ENCODE peak calls at places on chromosomes 4 and X, in eight cellular contexts. One of them, this sample, is unnamed. For H3K4me1, the result is how much of the 10 kb centered on the place peaks cover.

GRCh38 chr4:734951-735350 is 29.3 kb downstream of the PCGF3 start:
- DNase-seq in astrocyte: no peak
- DNase-seq in lower lobe of right lung: no peak
- DNase-seq in spleen: no peak
- DNase-seq in fibroblast of lung: no peak
- DNase-seq in cardiac muscle cell: no peak
- DNase-seq in ovary: no peak
- DNase-seq in sigmoid colon: no peak
- DNase-seq in this sample: no peak

GRCh38 chrX:31181377-31182038 is 109.7 kb upstream of the FTHL17 start:
- DNase-seq in astrocyte: no peak
- DNase-seq in lower lobe of right lung: no peak
- DNase-seq in spleen: no peak
- DNase-seq in fibroblast of lung: no peak
- DNase-seq in cardiac muscle cell: no peak
- DNase-seq in ovary: no peak
- DNase-seq in sigmoid colon: no peak
- DNase-seq in this sample: no peak

GRCh38 chr4:155119006-155119405 is 89.4 kb upstream of the NPY2R start:
- DNase-seq in astrocyte: no peak
- DNase-seq in lower lobe of right lung: no peak
- DNase-seq in spleen: no peak
- DNase-seq in fibroblast of lung: no peak
- DNase-seq in cardiac muscle cell: no peak
- DNase-seq in ovary: no peak
- DNase-seq in sigmoid colon: no peak
- DNase-seq in this sample: no peak

GRCh38 chr4:158624889-158625478 is 46.7 kb downstream of the C4orf46 start:
- DNase-seq in astrocyte: peak
- DNase-seq in lower lobe of right lung: no peak
- DNase-seq in spleen: no peak
- DNase-seq in fibroblast of lung: peak
- DNase-seq in cardiac muscle cell: peak
- DNase-seq in ovary: no peak
- DNase-seq in sigmoid colon: no peak
- DNase-seq in this sample: no peak

GRCh38 chr4:107640157-107640556 is 79.9 kb downstream of the PAPSS1 start:
- DNase-seq in astrocyte: no peak
- DNase-seq in lower lobe of right lung: no peak
- DNase-seq in spleen: no peak
- DNase-seq in fibroblast of lung: no peak
- DNase-seq in cardiac muscle cell: no peak
- DNase-seq in ovary: no peak
- DNase-seq in sigmoid colon: no peak
- DNase-seq in this sample: no peak

GRCh38 chr4:165248102-165248501 is 40.7 kb downstream of the KLHL2 start:
- DNase-seq in astrocyte: no peak
- DNase-seq in lower lobe of right lung: no peak
- DNase-seq in spleen: no peak
- DNase-seq in fibroblast of lung: no peak
- DNase-seq in cardiac muscle cell: no peak
- DNase-seq in ovary: no peak
- DNase-seq in sigmoid colon: no peak
- DNase-seq in this sample: no peak

GRCh38 chrX:18793601-18794089 is 86.2 kb downstream of the PPEF1 start:
- DNase-seq in astrocyte: no peak
- DNase-seq in lower lobe of right lung: no peak
- DNase-seq in spleen: no peak
- DNase-seq in fibroblast of lung: no peak
- DNase-seq in cardiac muscle cell: no peak
- DNase-seq in ovary: no peak
- DNase-seq in sigmoid colon: no peak
- DNase-seq in this sample: no peak

GRCh38 chrX:118325453-118325852 is 20.5 kb upstream of the WDR44 start:
- DNase-seq in astrocyte: no peak
- DNase-seq in lower lobe of right lung: no peak
- DNase-seq in spleen: no peak
- DNase-seq in fibroblast of lung: no peak
- DNase-seq in cardiac muscle cell: peak
- DNase-seq in ovary: no peak
- DNase-seq in sigmoid colon: no peak
- DNase-seq in this sample: no peak

GRCh38 chr4:17347445-17347844 is 164.4 kb downstream of the QDPR start:
- DNase-seq in astrocyte: no peak
- DNase-seq in lower lobe of right lung: no peak
- DNase-seq in spleen: no peak
- DNase-seq in fibroblast of lung: peak
- DNase-seq in cardiac muscle cell: peak
- DNase-seq in ovary: no peak
- DNase-seq in sigmoid colon: no peak
- DNase-seq in this sample: no peak

GRCh38 chrX:3346436-3347329 is at the start of gene MXRA5:
- DNase-seq in astrocyte: peak
- DNase-seq in lower lobe of right lung: no peak
- DNase-seq in spleen: no peak
- DNase-seq in fibroblast of lung: peak
- DNase-seq in cardiac muscle cell: peak
- DNase-seq in ovary: peak
- DNase-seq in sigmoid colon: peak
- DNase-seq in this sample: no peak

GRCh38 chrX:125203379-125203736 is 116.3 kb upstream of the TEX13C start:
- DNase-seq in astrocyte: no peak
- DNase-seq in lower lobe of right lung: no peak
- DNase-seq in spleen: no peak
- DNase-seq in fibroblast of lung: no peak
- DNase-seq in cardiac muscle cell: no peak
- DNase-seq in ovary: no peak
- DNase-seq in sigmoid colon: no peak
- DNase-seq in this sample: no peak

GRCh38 chr4:161555689-161556660 is 607.8 kb downstream of the FSTL5 start:
- DNase-seq in astrocyte: peak
- DNase-seq in lower lobe of right lung: no peak
- DNase-seq in spleen: no peak
- DNase-seq in fibroblast of lung: peak
- DNase-seq in cardiac muscle cell: peak
- DNase-seq in ovary: no peak
- DNase-seq in sigmoid colon: no peak
- DNase-seq in this sample: no peak

GRCh38 chr4:20538922-20539321 is 161.3 kb upstream of the PACRGL start:
- DNase-seq in astrocyte: no peak
- DNase-seq in lower lobe of right lung: no peak
- DNase-seq in spleen: no peak
- DNase-seq in fibroblast of lung: no peak
- DNase-seq in cardiac muscle cell: no peak
- DNase-seq in ovary: no peak
- DNase-seq in sigmoid colon: no peak
- DNase-seq in this sample: no peak

GRCh38 chr4:108811486-108811885 is 48.6 kb upstream of the ETNPPL start:
- DNase-seq in astrocyte: no peak
- DNase-seq in lower lobe of right lung: no peak
- DNase-seq in spleen: no peak
- DNase-seq in fibroblast of lung: no peak
- DNase-seq in cardiac muscle cell: no peak
- DNase-seq in ovary: no peak
- DNase-seq in sigmoid colon: no peak
- DNase-seq in this sample: no peak

GRCh38 chr4:43990968-43991367 is 457.6 kb downstream of the KCTD8 start:
- DNase-seq in astrocyte: no peak
- DNase-seq in lower lobe of right lung: no peak
- DNase-seq in spleen: no peak
- DNase-seq in fibroblast of lung: no peak
- DNase-seq in cardiac muscle cell: no peak
- DNase-seq in ovary: no peak
- DNase-seq in sigmoid colon: no peak
- DNase-seq in this sample: no peak

GRCh38 chr4:26048378-26048882 is 134.4 kb downstream of the SMIM20 start:
- DNase-seq in astrocyte: peak
- DNase-seq in lower lobe of right lung: no peak
- DNase-seq in spleen: no peak
- DNase-seq in fibroblast of lung: peak
- DNase-seq in cardiac muscle cell: peak
- DNase-seq in ovary: peak
- DNase-seq in sigmoid colon: peak
- DNase-seq in this sample: no peak

GRCh38 chrX:11367609-11368430 is 74.6 kb downstream of the AMELX start:
- DNase-seq in astrocyte: no peak
- DNase-seq in lower lobe of right lung: no peak
- DNase-seq in spleen: no peak
- DNase-seq in fibroblast of lung: peak
- DNase-seq in cardiac muscle cell: peak
- DNase-seq in ovary: no peak
- DNase-seq in sigmoid colon: no peak
- DNase-seq in this sample: no peak

GRCh38 chrX:142998447-142999208 is 27.1 kb upstream of the SPANXN4 start:
- DNase-seq in astrocyte: no peak
- DNase-seq in lower lobe of right lung: no peak
- DNase-seq in spleen: no peak
- DNase-seq in fibroblast of lung: no peak
- DNase-seq in cardiac muscle cell: peak
- DNase-seq in ovary: no peak
- DNase-seq in sigmoid colon: no peak
- DNase-seq in this sample: no peak

GRCh38 chrX:36961590-36961989 is 46.6 kb upstream of the FAM47C start:
- DNase-seq in astrocyte: no peak
- DNase-seq in lower lobe of right lung: no peak
- DNase-seq in spleen: no peak
- DNase-seq in fibroblast of lung: no peak
- DNase-seq in cardiac muscle cell: no peak
- DNase-seq in ovary: no peak
- DNase-seq in sigmoid colon: no peak
- DNase-seq in this sample: no peak

GRCh38 chrX:39648548-39649254 is 449.1 kb downstream of the BCOR start:
- DNase-seq in astrocyte: no peak
- DNase-seq in lower lobe of right lung: no peak
- DNase-seq in spleen: no peak
- DNase-seq in fibroblast of lung: peak
- DNase-seq in cardiac muscle cell: no peak
- DNase-seq in ovary: no peak
- DNase-seq in sigmoid colon: no peak
- DNase-seq in this sample: no peak

GRCh38 chr4:175470141-175470540 is 341.9 kb downstream of the GPM6A start:
- DNase-seq in astrocyte: peak
- DNase-seq in lower lobe of right lung: no peak
- DNase-seq in spleen: no peak
- DNase-seq in fibroblast of lung: peak
- DNase-seq in cardiac muscle cell: no peak
- DNase-seq in ovary: no peak
- DNase-seq in sigmoid colon: no peak
- DNase-seq in this sample: no peak

GRCh38 chr4:94827481-94828110 is 69.8 kb downstream of the BMPR1B start:
- DNase-seq in astrocyte: peak
- DNase-seq in lower lobe of right lung: no peak
- DNase-seq in spleen: no peak
- DNase-seq in fibroblast of lung: peak
- DNase-seq in cardiac muscle cell: peak
- DNase-seq in ovary: no peak
- DNase-seq in sigmoid colon: no peak
- DNase-seq in this sample: no peak
- H3K27ac ChIP-seq in astrocyte: peak
- H3K27ac ChIP-seq in lower lobe of right lung: no peak
- H3K27ac ChIP-seq in spleen: no peak
- H3K27ac ChIP-seq in fibroblast of lung: no peak
- H3K27ac ChIP-seq in cardiac muscle cell: no peak
- H3K27ac ChIP-seq in ovary: no peak
- H3K27ac ChIP-seq in sigmoid colon: no peak
- H3K27ac ChIP-seq in this sample: peak

GRCh38 chr4:6749340-6750171 is 33.0 kb upstream of the KIAA0232 start:
- DNase-seq in astrocyte: peak
- DNase-seq in lower lobe of right lung: peak
- DNase-seq in spleen: peak
- DNase-seq in fibroblast of lung: peak
- DNase-seq in cardiac muscle cell: peak
- DNase-seq in ovary: no peak
- DNase-seq in sigmoid colon: peak
- DNase-seq in this sample: no peak
- H3K4me1 ChIP-seq in astrocyte: under half
- H3K4me1 ChIP-seq in lower lobe of right lung: under half
- H3K4me1 ChIP-seq in spleen: under half
- H3K4me1 ChIP-seq in fibroblast of lung: under half
- H3K4me1 ChIP-seq in cardiac muscle cell: under half
- H3K4me1 ChIP-seq in ovary: under half
- H3K4me1 ChIP-seq in sigmoid colon: under half
- H3K4me1 ChIP-seq in this sample: under half

GRCh38 chr4:186487726-186488125 is 67.6 kb downstream of the MTNR1A start:
- DNase-seq in astrocyte: no peak
- DNase-seq in lower lobe of right lung: no peak
- DNase-seq in spleen: no peak
- DNase-seq in fibroblast of lung: no peak
- DNase-seq in cardiac muscle cell: no peak
- DNase-seq in ovary: no peak
- DNase-seq in sigmoid colon: no peak
- DNase-seq in this sample: no peak
- TF ChIP-seq CTCF in astrocyte: no peak
- TF ChIP-seq CTCF in lower lobe of right lung: no peak
- TF ChIP-seq CTCF in spleen: no peak
- TF ChIP-seq CTCF in fibroblast of lung: no peak
- TF ChIP-seq CTCF in cardiac muscle cell: no peak
- TF ChIP-seq CTCF in ovary: no peak
- TF ChIP-seq CTCF in sigmoid colon: no peak
- TF ChIP-seq CTCF in this sample: no peak

GRCh38 chr4:148051403-148051802 is 319.5 kb downstream of the ARHGAP10 start:
- DNase-seq in astrocyte: no peak
- DNase-seq in lower lobe of right lung: no peak
- DNase-seq in spleen: no peak
- DNase-seq in fibroblast of lung: no peak
- DNase-seq in cardiac muscle cell: no peak
- DNase-seq in ovary: no peak
- DNase-seq in sigmoid colon: no peak
- DNase-seq in this sample: no peak

GRCh38 chr4:148054275-148054674 is 322.4 kb downstream of the ARHGAP10 start:
- DNase-seq in astrocyte: no peak
- DNase-seq in lower lobe of right lung: no peak
- DNase-seq in spleen: no peak
- DNase-seq in fibroblast of lung: no peak
- DNase-seq in cardiac muscle cell: no peak
- DNase-seq in ovary: no peak
- DNase-seq in sigmoid colon: no peak
- DNase-seq in this sample: no peak

GRCh38 chr4:148053298-148054003 is 321.6 kb downstream of the ARHGAP10 start:
- DNase-seq in astrocyte: no peak
- DNase-seq in lower lobe of right lung: no peak
- DNase-seq in spleen: no peak
- DNase-seq in fibroblast of lung: no peak
- DNase-seq in cardiac muscle cell: no peak
- DNase-seq in ovary: no peak
- DNase-seq in sigmoid colon: no peak
- DNase-seq in this sample: no peak

GRCh38 chr4:148055844-148056243 is 324.0 kb downstream of the ARHGAP10 start:
- DNase-seq in astrocyte: no peak
- DNase-seq in lower lobe of right lung: no peak
- DNase-seq in spleen: no peak
- DNase-seq in fibroblast of lung: no peak
- DNase-seq in cardiac muscle cell: no peak
- DNase-seq in ovary: no peak
- DNase-seq in sigmoid colon: no peak
- DNase-seq in this sample: no peak

GRCh38 chr4:148052448-148052847 is 320.6 kb downstream of the ARHGAP10 start:
- DNase-seq in astrocyte: no peak
- DNase-seq in lower lobe of right lung: no peak
- DNase-seq in spleen: no peak
- DNase-seq in fibroblast of lung: no peak
- DNase-seq in cardiac muscle cell: peak
- DNase-seq in ovary: no peak
- DNase-seq in sigmoid colon: no peak
- DNase-seq in this sample: no peak
- H3K27ac ChIP-seq in astrocyte: no peak
- H3K27ac ChIP-seq in lower lobe of right lung: no peak
- H3K27ac ChIP-seq in spleen: no peak
- H3K27ac ChIP-seq in fibroblast of lung: no peak
- H3K27ac ChIP-seq in cardiac muscle cell: no peak
- H3K27ac ChIP-seq in ovary: no peak
- H3K27ac ChIP-seq in sigmoid colon: no peak
- H3K27ac ChIP-seq in this sample: no peak